ENCODE peak calls at places on chromosome 11, in seven cellular contexts. K is dermis blood vessel endothelial cell, A is tibial nerve, O is HFF-Myc, J is HS-5, R is AG09319, B is heart right ventricle. M is an unnamed sample.
A peak's percentile ranks its signal among the peaks of the same experiment; 100 is the strongest.

GRCh38 chr11:66978717-66979116 is 3.6 kb downstream of the C11orf86 start:
- DNase-seq in J (no peak), K (no peak), A (no peak), R (no peak), O (no peak), B (no peak), M (no peak)

GRCh38 chr11:9565822-9566560 is 7.5 kb upstream of the WEE1 start:
- DNase-seq in K (peak; percentile 100), R (peak; percentile 98), A (no peak), J (peak; percentile 100), O (peak; percentile 100), B (no peak), M (peak; percentile 100)

GRCh38 chr11:45022294-45023064 is 71.8 kb upstream of the TP53I11 start:
- DNase-seq in A (no peak), O (no peak), K (no peak), B (no peak), J (no peak), R (no peak), M (no peak)

GRCh38 chr11:119525180-119525854 is 102.3 kb upstream of the THY1 start:
- DNase-seq in B (no peak), O (no peak), K (no peak), J (no peak), A (no peak), R (no peak), M (no peak)

GRCh38 chr11:120331301-120331966 is 4.8 kb upstream of the ARHGEF12 start:
- DNase-seq in A (no peak), R (peak; percentile 72), B (peak; percentile 35), K (no peak), O (peak; percentile 69), J (peak; percentile 88), M (peak; percentile 74)

GRCh38 chr11:80944758-80945157 is 1503.9 kb upstream of the TENM4 start:
- DNase-seq in A (no peak), R (no peak), K (no peak), J (no peak), O (no peak), B (no peak), M (no peak)

GRCh38 chr11:72228844-72229231 is 4.3 kb downstream of the INPPL1 start:
- DNase-seq in O (no peak), A (no peak), R (no peak), K (no peak), B (no peak), J (no peak), M (no peak)

GRCh38 chr11:120511804-120512726 is 517 bp downstream of the GRIK4 start:
- DNase-seq in B (no peak), J (no peak), R (no peak), A (no peak), O (no peak), K (no peak), M (no peak)

M was measured in kidney epithelial cell.